ENCODE peak calls at places on chromosomes 13 and 19, in four cellular contexts. K is esophagus squamous epithelium, R is heart right ventricle, J is ascending aorta. O is an unnamed sample. For H3K9me3, the result is how much of the 10 kb centered on the place peaks cover.

GRCh38 chr19:58549664-58550361 is 5.1 kb downstream of the CHMP2A start:
- DNase-seq in K (no peak), R (no peak), J (peak), O (no peak)

GRCh38 chr13:101785858-101786257 is 333.4 kb downstream of the ITGBL1 start:
- DNase-seq in K (no peak), R (peak), J (no peak), O (no peak)

GRCh38 chr19:2820112-2820702 is 539 bp downstream of the ZNF554 start:
- DNase-seq in K (no peak), R (no peak), J (no peak), O (no peak)

GRCh38 chr19:22256856-22257255 is 29.4 kb upstream of the ZNF729 start:
- DNase-seq in K (no peak), R (no peak), J (no peak), O (no peak)

GRCh38 chr13:49649244-49649962 is 21.1 kb downstream of the ARL11 start:
- DNase-seq in K (no peak), R (no peak), J (no peak), O (no peak)

GRCh38 chr19:18390075-18390909 is 4.3 kb downstream of the GDF15 start:
- DNase-seq in K (no peak), R (no peak), J (no peak), O (no peak)

GRCh38 chr19:31351212-31352193 is 2.3 kb upstream of the TSHZ3 start:
- DNase-seq in K (no peak), R (no peak), J (no peak), O (no peak)

GRCh38 chr13:76692326-76692725 is 193.9 kb downstream of the KCTD12 start:
- DNase-seq in K (no peak), R (no peak), J (no peak), O (no peak)

GRCh38 chr19:29966594-29967249 is 24.7 kb downstream of the URI1 start:
- DNase-seq in K (no peak), R (no peak), J (no peak), O (no peak)

GRCh38 chr19:34480971-34481821 is at the start of gene WTIP:
- DNase-seq in K (no peak), R (peak), J (peak), O (peak)

GRCh38 chr13:30002577-30002976 is 152.2 kb upstream of the UBL3 start:
- DNase-seq in K (no peak), R (no peak), J (no peak), O (no peak)

GRCh38 chr19:12943437-12944044 is 2.1 kb upstream of the RAD23A start:
- DNase-seq in K (no peak), R (no peak), J (no peak), O (no peak)

GRCh38 chr19:48379058-48379457 is 12.3 kb downstream of the KDELR1 start:
- DNase-seq in K (no peak), R (no peak), J (no peak), O (no peak)

GRCh38 chr19:14517840-14518505 is at the start of gene DNAJB1:
- DNase-seq in K (no peak), R (peak), J (peak), O (peak)

GRCh38 chr13:31885994-31886393 is 145.6 kb upstream of the FRY start:
- DNase-seq in K (no peak), R (peak), J (no peak), O (no peak)

GRCh38 chr19:1975081-1975480 is 34.1 kb downstream of the CSNK1G2 start:
- DNase-seq in K (no peak), R (no peak), J (no peak), O (no peak)

GRCh38 chr13:85430216-85430615 is 369.0 kb downstream of the SLITRK6 start:
- DNase-seq in K (no peak), R (no peak), J (no peak), O (no peak)

GRCh38 chr13:98486412-98486811 is 90.5 kb downstream of the STK24 start:
- DNase-seq in K (no peak), R (no peak), J (no peak), O (no peak)
- H3K9me3 ChIP-seq in K (under half), R (under half), J (under half), O (under half)

GRCh38 chr13:75689686-75690085 is 53.6 kb downstream of the LMO7 start:
- DNase-seq in K (no peak), R (no peak), J (no peak), O (no peak)

GRCh38 chr13:75691183-75691582 is 55.1 kb downstream of the LMO7 start:
- DNase-seq in K (no peak), R (no peak), J (no peak), O (no peak)

GRCh38 chr13:75687145-75687763 is 51.1 kb downstream of the LMO7 start:
- DNase-seq in K (no peak), R (no peak), J (no peak), O (no peak)

GRCh38 chr13:75679459-75679858 is 43.3 kb downstream of the LMO7 start:
- DNase-seq in K (no peak), R (no peak), J (no peak), O (no peak)

GRCh38 chr13:75685239-75685697 is 49.1 kb downstream of the LMO7 start:
- DNase-seq in K (no peak), R (no peak), J (no peak), O (no peak)
- TF ChIP-seq CTCF in K (peak), R (no peak), J (no peak), O (no peak)

GRCh38 chr19:44228318-44228717 is 16.0 kb downstream of the ZNF227 start:
- DNase-seq in K (no peak), R (no peak), J (no peak), O (no peak)

GRCh38 chr19:44236384-44236783 is 23.3 kb upstream of the ZNF233 start:
- DNase-seq in K (no peak), R (no peak), J (no peak), O (no peak)

DNA sequence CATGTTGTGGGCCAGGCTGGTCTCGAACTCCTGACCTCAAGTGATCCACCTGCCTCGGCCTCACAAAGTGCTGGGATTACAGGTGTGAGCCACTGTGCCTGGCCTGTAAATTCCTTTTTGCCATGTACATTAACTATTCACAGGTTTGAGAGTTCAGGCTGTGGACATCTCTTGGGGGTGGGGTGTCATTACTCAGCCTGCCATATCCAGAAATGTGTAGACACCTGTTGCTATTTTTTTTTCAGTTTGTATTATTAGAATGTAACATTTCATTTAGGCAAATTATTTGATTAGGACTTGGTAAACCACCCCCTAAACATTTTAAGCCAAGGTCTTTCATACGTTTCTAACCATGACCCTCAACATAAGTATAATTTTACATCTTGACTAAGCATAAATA is 20.5 kb downstream of the ZNF227 start:
- DNase-seq in K (no peak), R (no peak), J (no peak), O (no peak)
- H3K9me3 ChIP-seq in K (half or more), R (half or more), J (half or more), O (half or more)

GRCh38 chr13:20715340-20715732 is 11.8 kb downstream of the IL17D start:
- DNase-seq in K (no peak), R (no peak), J (no peak), O (no peak)
- TF ChIP-seq CTCF in K (no peak), R (no peak), J (no peak), O (no peak)

GRCh38 chr13:40874138-40874776 is 84.8 kb downstream of the SLC25A15 start:
- DNase-seq in K (no peak), R (no peak), J (no peak), O (no peak)
- H3K9me3 ChIP-seq in K (half or more), R (under half), J (half or more), O (half or more)

DNA sequence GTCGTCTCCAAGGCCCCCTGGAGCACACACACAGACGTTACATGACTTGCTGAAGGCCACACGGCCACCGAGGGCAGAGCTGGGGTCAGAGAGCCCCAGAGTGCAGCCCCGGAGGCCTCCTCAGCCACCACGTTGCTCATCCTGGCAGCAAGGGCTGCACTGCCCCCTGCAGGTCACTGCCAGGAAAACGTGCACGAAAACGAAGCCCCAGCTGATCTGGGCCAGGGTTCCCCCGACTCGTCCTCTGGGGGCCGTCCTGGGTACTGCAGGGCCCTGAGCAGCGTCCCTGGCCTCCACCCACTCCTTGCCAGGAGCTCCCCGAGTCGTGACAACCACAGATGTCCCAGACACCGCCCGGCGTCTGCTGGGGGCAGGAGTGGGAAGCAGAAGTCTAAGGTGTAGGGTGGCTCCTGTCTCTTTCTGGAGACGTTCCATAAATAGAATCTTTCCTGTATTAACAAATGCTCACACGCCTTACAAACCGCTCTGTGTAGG is 3.4 kb downstream of the TPGS1 start:
- DNase-seq in K (peak), R (peak), J (peak), O (peak)
- TF ChIP-seq CTCF in K (peak), R (peak), J (peak), O (peak)